ENCODE peak calls at places on chromosomes 4 and X, in nine cellular contexts. T, C, J, M, X, N, I, S and W are unnamed samples.

GRCh38 chr4:85039526-85039925 is 73.0 kb upstream of the WDFY3 start:
- DNase-seq in T (peak), C (no peak), J (peak), M (peak), X (no peak), N (no peak), I (peak), S (no peak), W (no peak)

GRCh38 chr4:158121203-158121586 is 51.6 kb downstream of the GASK1B start:
- DNase-seq in T (peak), C (no peak), J (peak), M (peak), X (peak), N (no peak), I (peak), S (no peak), W (no peak)

GRCh38 chr4:10738826-10739489 is 54.4 kb upstream of the CLNK start:
- DNase-seq in T (no peak), C (no peak), J (no peak), M (no peak), X (no peak), N (no peak), I (no peak), S (no peak), W (no peak)

GRCh38 chr4:1041147-1041935 is 29.9 kb downstream of the FGFRL1 start:
- DNase-seq in T (peak), C (no peak), J (peak), M (peak), X (no peak), N (no peak), I (no peak), S (no peak), W (no peak)

GRCh38 chr4:88008133-88008621 is 742 bp downstream of the PKD2 start:
- DNase-seq in T (peak), C (no peak), J (peak), M (peak), X (peak), N (no peak), I (no peak), S (no peak), W (no peak)

GRCh38 chr4:40662962-40663604 is 33.4 kb upstream of the RBM47 start:
- DNase-seq in T (peak), C (no peak), J (peak), M (peak), X (no peak), N (no peak), I (peak), S (no peak), W (peak)

GRCh38 chr4:56757821-56758400 is 63.6 kb downstream of the SPINK2 start:
- DNase-seq in T (peak), C (peak), J (peak), M (peak), X (no peak), N (peak), I (peak), S (peak), W (peak)

GRCh38 chr4:53240573-53240972 is 125.3 kb downstream of the SCFD2 start:
- DNase-seq in T (no peak), C (no peak), J (no peak), M (no peak), X (no peak), N (no peak), I (no peak), S (no peak), W (no peak)

GRCh38 chr4:105990933-105991332 is 95.7 kb downstream of the NPNT start:
- DNase-seq in T (peak), C (no peak), J (peak), M (peak), X (peak), N (no peak), I (no peak), S (no peak), W (no peak)

GRCh38 chr4:16269742-16270522 is 43.7 kb upstream of the TAPT1 start:
- DNase-seq in T (peak), C (no peak), J (peak), M (peak), X (no peak), N (no peak), I (peak), S (no peak), W (no peak)

GRCh38 chr4:138734746-138735145 is 280.8 kb upstream of the NOCT start:
- DNase-seq in T (peak), C (no peak), J (peak), M (peak), X (no peak), N (no peak), I (no peak), S (no peak), W (no peak)

GRCh38 chr4:99998062-99998880 is 48.2 kb upstream of the H2AZ1 start:
- DNase-seq in T (peak), C (no peak), J (peak), M (peak), X (no peak), N (no peak), I (no peak), S (no peak), W (no peak)

GRCh38 chr4:99395595-99396364 is 39.4 kb downstream of the ADH7 start:
- DNase-seq in T (no peak), C (no peak), J (peak), M (peak), X (no peak), N (no peak), I (no peak), S (no peak), W (no peak)

GRCh38 chr4:41142946-41143720 is 71.2 kb downstream of the APBB2 start:
- DNase-seq in T (peak), C (no peak), J (peak), M (peak), X (peak), N (no peak), I (peak), S (no peak), W (no peak)

GRCh38 chr4:123449780-123450179 is 53.2 kb downstream of the SPRY1 start:
- DNase-seq in T (peak), C (no peak), J (peak), M (peak), X (no peak), N (no peak), I (no peak), S (peak), W (no peak)

GRCh38 chrX:63270873-63271272 is 80.3 kb downstream of the SPIN4 start:
- DNase-seq in T (no peak), C (no peak), J (no peak), M (no peak), X (no peak), N (no peak), I (no peak), S (no peak), W (no peak)

GRCh38 chrX:11341274-11342256 is 48.4 kb downstream of the AMELX start:
- DNase-seq in T (peak), C (no peak), J (peak), M (peak), X (peak), N (no peak), I (no peak), S (no peak), W (no peak)

GRCh38 chrX:69314436-69315348 is 149.4 kb upstream of the PJA1 start:
- DNase-seq in T (no peak), C (no peak), J (no peak), M (no peak), X (peak), N (no peak), I (no peak), S (no peak), W (no peak)

DNA sequence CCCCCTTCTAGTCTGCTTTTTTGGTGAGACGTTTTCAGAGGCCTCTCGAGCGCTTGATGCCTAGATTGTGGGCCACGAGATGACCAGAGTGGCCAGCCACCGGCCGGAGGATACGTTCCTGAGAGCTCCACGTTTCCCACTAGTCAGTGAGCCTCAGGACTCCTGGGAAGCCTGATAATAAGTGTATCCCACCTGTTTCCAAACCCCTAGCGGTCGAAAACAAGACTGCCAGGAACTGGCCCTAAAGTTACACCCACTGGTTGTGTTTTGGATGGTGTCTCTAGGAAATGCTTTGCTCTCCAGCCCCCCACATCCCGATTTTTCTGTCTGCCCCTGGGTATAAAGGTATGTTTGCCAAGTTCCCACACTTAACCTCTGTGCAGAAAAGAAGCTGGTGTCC is 4.6 kb upstream of the RS1 start:
- DNase-seq in T (peak), C (no peak), J (peak), M (no peak), X (no peak), N (no peak), I (no peak), S (no peak), W (no peak)
- TF ChIP-seq CTCF in T (peak), C (peak), J (peak), M (peak), X (no peak), N (no peak), I (peak), S (peak), W (no peak)

GRCh38 chrX:95956780-95957179 is 727.9 kb upstream of the DIAPH2 start:
- DNase-seq in T (no peak), C (no peak), J (no peak), M (no peak), X (no peak), N (no peak), I (no peak), S (no peak), W (no peak)
- H3K4me3 ChIP-seq in T (no peak), C (no peak), J (no peak), M (no peak), X (no peak), N (no peak), I (no peak), S (no peak), W (no peak)

GRCh38 chr4:2402053-2402452 is 16.4 kb downstream of the ZFYVE28 start:
- DNase-seq in T (peak), C (peak), J (no peak), M (no peak), X (peak), N (peak), I (no peak), S (no peak), W (no peak)
- TF ChIP-seq CTCF in T (no peak), C (no peak), J (no peak), M (no peak), X (no peak), N (no peak), I (no peak), S (no peak), W (no peak)

GRCh38 chr4:142044271-142044670 is 407.9 kb downstream of the IL15 start:
- DNase-seq in T (peak), C (no peak), J (peak), M (peak), X (no peak), N (no peak), I (no peak), S (no peak), W (no peak)

GRCh38 chr4:142041788-142042187 is 405.4 kb downstream of the IL15 start:
- DNase-seq in T (no peak), C (no peak), J (no peak), M (no peak), X (no peak), N (no peak), I (no peak), S (no peak), W (no peak)

GRCh38 chr4:142036795-142037583 is 400.6 kb downstream of the IL15 start:
- DNase-seq in T (no peak), C (no peak), J (peak), M (no peak), X (no peak), N (no peak), I (no peak), S (no peak), W (no peak)

GRCh38 chr4:142043509-142043908 is 407.1 kb downstream of the IL15 start:
- DNase-seq in T (no peak), C (no peak), J (peak), M (peak), X (no peak), N (no peak), I (no peak), S (no peak), W (no peak)

DNA sequence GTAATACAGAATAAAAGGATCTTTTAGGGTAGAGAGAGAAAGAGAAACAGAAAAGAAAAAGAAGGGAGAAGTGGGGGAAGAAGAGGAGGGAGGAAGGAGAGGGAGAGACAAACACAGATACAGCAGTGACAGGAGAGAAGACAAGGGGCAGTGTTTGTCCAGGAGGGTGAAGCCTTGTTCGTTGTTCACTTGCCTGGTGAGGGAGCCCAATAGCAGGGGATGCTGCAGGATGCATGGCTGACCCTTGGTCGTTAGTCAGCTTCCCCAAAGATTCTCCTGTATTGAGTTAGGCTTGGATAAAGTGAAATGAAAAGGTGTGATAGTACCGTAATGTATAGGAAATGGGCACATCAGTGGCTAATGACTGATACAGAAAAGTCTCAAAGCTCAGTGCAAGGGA is 403.7 kb downstream of the IL15 start:
- DNase-seq in T (no peak), C (no peak), J (peak), M (no peak), X (no peak), N (no peak), I (no peak), S (no peak), W (no peak)
- H3K4me3 ChIP-seq in T (no peak), C (no peak), J (no peak), M (no peak), X (no peak), N (no peak), I (no peak), S (no peak), W (no peak)

DNA sequence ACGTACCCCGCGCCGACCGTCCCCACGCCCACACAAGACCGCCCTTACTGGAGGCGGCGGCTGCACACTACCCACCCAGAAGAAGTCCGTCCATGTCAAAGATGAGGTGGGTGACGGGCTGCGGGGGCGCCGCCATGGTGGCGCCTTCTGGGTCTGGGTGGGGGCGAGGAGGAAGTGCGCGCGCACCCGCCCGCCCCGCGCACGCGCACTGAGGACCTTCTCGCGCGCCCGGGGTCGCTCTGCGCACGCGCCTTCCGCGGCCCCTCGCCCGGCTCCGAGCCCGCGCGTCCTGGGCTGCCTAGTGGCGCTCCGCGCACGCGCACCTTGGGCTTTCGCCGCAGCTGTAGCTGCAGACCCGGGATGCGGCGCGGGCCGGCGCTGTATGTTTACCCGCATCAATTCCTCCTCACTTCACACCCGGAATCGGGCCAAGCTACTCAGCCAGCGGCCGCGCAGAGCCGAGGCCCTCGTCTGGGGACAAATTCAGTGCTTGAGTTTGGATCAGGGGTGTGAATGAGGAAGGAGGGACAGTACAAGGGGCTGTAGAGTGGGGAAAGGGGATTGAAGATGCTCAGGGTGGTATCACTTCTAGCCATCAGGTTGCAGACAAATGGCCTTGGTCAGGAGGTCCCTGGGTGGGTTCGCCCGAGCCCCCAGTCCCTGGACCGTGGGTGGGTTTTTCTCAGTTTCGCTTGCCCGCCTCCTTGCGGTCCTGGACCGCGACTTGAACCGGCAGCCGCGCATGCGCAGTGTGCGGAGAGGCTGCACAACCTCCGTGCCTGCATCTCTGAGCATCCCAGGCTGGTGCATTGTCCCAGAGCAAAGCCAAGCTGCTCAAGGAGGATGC is at the start of gene PUDP:
- DNase-seq in T (peak), C (no peak), J (peak), M (peak), X (peak), N (peak), I (no peak), S (no peak), W (no peak)
- TF ChIP-seq CTCF in T (no peak), C (no peak), J (peak), M (peak), X (no peak), N (no peak), I (no peak), S (peak), W (no peak)